ENCODE peak calls at places on chromosomes 2 and 18, in six cellular contexts. F is T-helper 17 cell, H is OCI-LY7, W is ovary, S is NCI-H2107, D is HuH-7.5. K is an unnamed sample.
A peak's percentile ranks its signal among the peaks of the same experiment; 100 is the strongest.

GRCh38 chr2:201939366-201939985 is 94.2 kb upstream of the FZD7 start:
- DNase-seq in F (no peak), S (no peak), W (peak; percentile 43), D (no peak), H (no peak), K (no peak)

GRCh38 chr18:11826836-11827235 is 24.4 kb upstream of the CHMP1B start:
- DNase-seq in D (no peak), S (no peak), F (no peak), H (peak; percentile 7), W (no peak), K (no peak)

GRCh38 chr2:151619337-151619989 is 114.8 kb downstream of the NEB start:
- DNase-seq in D (no peak), H (peak; percentile 26), F (no peak), W (no peak), S (no peak), K (no peak)

GRCh38 chr18:38368246-38368645 is 802.6 kb upstream of the CELF4 start:
- DNase-seq in H (no peak), S (no peak), D (no peak), W (no peak), F (no peak), K (no peak)

GRCh38 chr18:62122330-62122729 is 64.5 kb downstream of the PIGN start:
- DNase-seq in H (no peak), W (no peak), D (no peak), S (no peak), F (no peak), K (no peak)

GRCh38 chr2:189217546-189217945 is 38.0 kb upstream of the COL5A2 start:
- DNase-seq in H (no peak), F (no peak), S (no peak), D (no peak), W (no peak), K (no peak)

GRCh38 chr2:144259332-144259731 is 260.6 kb downstream of the ZEB2 start:
- DNase-seq in F (no peak), H (no peak), S (no peak), D (no peak), W (no peak), K (no peak)

GRCh38 chr2:235406420-235406819 is 87.4 kb upstream of the AGAP1 start:
- DNase-seq in H (no peak), D (no peak), W (peak; percentile 24), S (no peak), F (no peak), K (no peak)

GRCh38 chr18:48806551-48807261 is 144.1 kb downstream of the SMAD7 start:
- DNase-seq in H (no peak), F (no peak), D (no peak), W (no peak), S (no peak), K (no peak)

GRCh38 chr2:161745866-161746614 is 121.8 kb downstream of the SLC4A10 start:
- DNase-seq in H (no peak), D (no peak), W (no peak), F (no peak), S (no peak), K (peak; percentile 78)

GRCh38 chr2:113872201-113872600 is 17.7 kb upstream of the ACTR3 start:
- DNase-seq in S (no peak), W (no peak), H (no peak), F (no peak), D (no peak), K (no peak)

GRCh38 chr2:43184339-43184895 is 42.0 kb downstream of the ZFP36L2 start:
- DNase-seq in H (no peak), F (no peak), S (no peak), W (no peak), D (no peak), K (peak; percentile 96)

GRCh38 chr2:73716518-73717250 is 20.5 kb downstream of the TPRKB start:
- DNase-seq in H (no peak), S (no peak), F (no peak), W (peak; percentile 49), D (no peak), K (no peak)

GRCh38 chr2:26483957-26484565 is 6.1 kb upstream of the OTOF start:
- DNase-seq in D (no peak), F (no peak), H (no peak), W (peak; percentile 60), S (no peak), K (no peak)

GRCh38 chr2:180655842-180656454 is 324.5 kb upstream of the UBE2E3 start:
- DNase-seq in F (no peak), D (no peak), W (no peak), H (no peak), S (no peak), K (no peak)

GRCh38 chr2:30713698-30714097 is 93.5 kb downstream of the CAPN13 start:
- DNase-seq in H (no peak), D (no peak), W (no peak), F (no peak), S (no peak), K (no peak)

GRCh38 chr2:109156052-109156451 is 27.0 kb downstream of the SH3RF3 start:
- DNase-seq in D (no peak), W (no peak), H (no peak), S (no peak), F (no peak), K (no peak)

GRCh38 chr2:74514368-74515270 is at the start of gene TLX2:
- DNase-seq in D (no peak), S (no peak), H (no peak), W (no peak), F (no peak), K (peak; percentile 33)

GRCh38 chr2:178828496-178828895 is 21.3 kb upstream of the TTN start:
- DNase-seq in W (no peak), H (no peak), F (no peak), D (no peak), S (no peak), K (no peak)

GRCh38 chr2:115303-115702 is 69.0 kb upstream of the FAM110C start:
- DNase-seq in H (no peak), S (no peak), D (no peak), F (no peak), W (no peak), K (peak; percentile 64)

GRCh38 chr2:216142540-216142939 is 33.4 kb downstream of the XRCC5 start:
- DNase-seq in S (no peak), H (no peak), D (no peak), W (no peak), F (no peak), K (no peak)

GRCh38 chr18:9365406-9365805 is 30.8 kb downstream of the TWSG1 start:
- DNase-seq in H (no peak), S (no peak), W (no peak), D (no peak), F (no peak), K (peak; percentile 46)

GRCh38 chr18:74541703-74542555 is 7.6 kb downstream of the CNDP1 start:
- DNase-seq in S (no peak), D (peak; percentile 46), H (no peak), F (no peak), W (no peak), K (peak; percentile 33)

GRCh38 chr2:189836644-189837043 is 52.4 kb downstream of the PMS1 start:
- DNase-seq in D (no peak), W (no peak), S (peak; percentile 13), F (no peak), H (no peak), K (peak; percentile 80)

GRCh38 chr2:217897091-217897715 is 105.6 kb downstream of the TNS1 start:
- DNase-seq in D (no peak), H (no peak), S (no peak), W (no peak), F (no peak), K (no peak)

GRCh38 chr2:240965296-240965904 is 33.0 kb upstream of the SNED1 start:
- DNase-seq in W (peak; percentile 47), H (no peak), D (no peak), F (no peak), S (no peak), K (no peak)

GRCh38 chr2:129766159-129766485 is 213.3 kb upstream of the RAB6C start:
- DNase-seq in W (no peak), H (no peak), D (no peak), S (no peak), F (no peak), K (no peak)

GRCh38 chr18:48142994-48143393 is 212.5 kb upstream of the SMAD2 start:
- DNase-seq in W (no peak), D (no peak), S (no peak), H (peak; percentile 26), F (no peak), K (no peak)

GRCh38 chr2:123061534-123061933 is 963.6 kb upstream of the CNTNAP5 start:
- DNase-seq in W (no peak), S (no peak), H (no peak), F (no peak), D (no peak), K (no peak)

GRCh38 chr2:48767330-48767729 is 11.8 kb upstream of the LHCGR start:
- DNase-seq in S (no peak), F (no peak), D (no peak), H (no peak), W (no peak), K (no peak)

GRCh38 chr2:15623898-15624541 is 32.4 kb downstream of the DDX1 start:
- DNase-seq in H (no peak), D (no peak), W (no peak), F (no peak), S (no peak), K (no peak)

GRCh38 chr18:49650426-49650891 is 88.6 kb downstream of the LIPG start:
- DNase-seq in H (no peak), W (no peak), D (no peak), F (no peak), S (no peak), K (peak; percentile 5)

GRCh38 chr2:222912117-222912516 is 51.3 kb downstream of the ACSL3 start:
- DNase-seq in W (no peak), H (peak; percentile 97), S (peak; percentile 7), F (no peak), D (no peak), K (no peak)

GRCh38 chr2:209579236-209579749 is 155.4 kb downstream of the MAP2 start:
- DNase-seq in W (no peak), F (no peak), H (no peak), S (peak; percentile 49), D (no peak), K (no peak)

GRCh38 chr2:235594041-235594440 is 100.2 kb downstream of the AGAP1 start:
- DNase-seq in F (no peak), D (peak; percentile 33), H (peak; percentile 68), S (no peak), W (no peak), K (peak; percentile 75)

GRCh38 chr2:166651080-166651675 is 157.1 kb upstream of the SCN7A start:
- DNase-seq in W (no peak), S (no peak), H (no peak), F (no peak), D (no peak), K (peak; percentile 75)

GRCh38 chr2:142075826-142076225 is 55.0 kb downstream of the LRP1B start:
- DNase-seq in F (no peak), D (no peak), H (no peak), W (no peak), S (no peak), K (no peak)

GRCh38 chr2:107621186-107621835 is 205.4 kb upstream of the RGPD4 start:
- DNase-seq in S (no peak), W (no peak), H (no peak), D (no peak), F (no peak), K (no peak)